ENCODE peak calls at places on chromosome 18, in nine cellular contexts. Z, Q, G, M, N, S, B, O and K are unnamed samples. For H3K27me3, the result is how much of the 10 kb centered on the place peaks cover.

GRCh38 chr18:68263481-68263880 is 451.4 kb downstream of the TMX3 start:
- DNase-seq in S (no peak), B (no peak), N (no peak), M (no peak), Z (no peak), Q (no peak), O (no peak), G (no peak), K (no peak)

GRCh38 chr18:61735564-61736102 is 157.2 kb downstream of the RNF152 start:
- DNase-seq in N (no peak), G (no peak), Q (no peak), S (no peak), Z (no peak), B (no peak), O (no peak), M (no peak), K (no peak)

GRCh38 chr18:62069556-62069955 is 117.3 kb downstream of the PIGN start:
- DNase-seq in G (no peak), B (no peak), N (no peak), O (no peak), Z (no peak), S (no peak), M (no peak), Q (no peak), K (no peak)

GRCh38 chr18:78875268-78875997 is 104.2 kb upstream of the SALL3 start:
- DNase-seq in S (no peak), M (peak), B (peak), Q (peak), O (no peak), G (no peak), Z (no peak), N (no peak), K (no peak)

GRCh38 chr18:50709215-50709614 is 110.6 kb downstream of the MRO start:
- DNase-seq in N (no peak), M (no peak), G (no peak), Z (no peak), Q (no peak), O (no peak), S (no peak), B (no peak), K (no peak)

GRCh38 chr18:78733762-78734613 is 245.6 kb upstream of the SALL3 start:
- DNase-seq in Q (no peak), B (no peak), G (no peak), M (no peak), S (no peak), N (no peak), Z (no peak), O (no peak), K (peak)

GRCh38 chr18:50518787-50519520 is 40.9 kb upstream of the MAPK4 start:
- DNase-seq in B (no peak), G (no peak), N (no peak), O (no peak), S (no peak), M (no peak), Q (no peak), Z (no peak), K (no peak)

GRCh38 chr18:3596324-3597158 is 146.6 kb downstream of the TGIF1 start:
- DNase-seq in N (no peak), O (peak), B (peak), Z (peak), Q (peak), G (no peak), M (peak), S (no peak), K (peak)

GRCh38 chr18:79506191-79507075 is 110.7 kb downstream of the NFATC1 start:
- DNase-seq in O (peak), Q (no peak), Z (peak), B (no peak), S (peak), G (no peak), N (peak), M (no peak), K (no peak)

GRCh38 chr18:11880586-11881304 is 27.4 kb downstream of the MPPE1 start:
- DNase-seq in O (no peak), Q (no peak), B (peak), N (peak), Z (no peak), G (no peak), M (no peak), S (peak), K (no peak)

GRCh38 chr18:45719106-45719505 is 4.9 kb upstream of the SLC14A1 start:
- DNase-seq in B (no peak), O (no peak), N (no peak), Z (no peak), G (no peak), Q (no peak), S (no peak), M (no peak), K (no peak)

GRCh38 chr18:60570172-60570571 is 197.6 kb upstream of the MC4R start:
- DNase-seq in M (no peak), N (no peak), Z (no peak), S (no peak), G (no peak), B (no peak), Q (no peak), O (no peak), K (no peak)

GRCh38 chr18:62420151-62420512 is 95.0 kb downstream of the TNFRSF11A start:
- DNase-seq in G (no peak), O (no peak), S (no peak), M (peak), N (no peak), B (peak), Q (no peak), Z (no peak), K (no peak)

GRCh38 chr18:5993938-5994337 is 98.6 kb upstream of the TMEM200C start:
- DNase-seq in S (no peak), B (no peak), M (no peak), Z (no peak), G (no peak), Q (no peak), N (no peak), O (no peak), K (no peak)

GRCh38 chr18:66971951-66972350 is 368.1 kb upstream of the CDH19 start:
- DNase-seq in Z (no peak), N (no peak), O (no peak), Q (peak), G (no peak), M (no peak), B (no peak), S (no peak), K (no peak)

GRCh38 chr18:60277855-60278480 is 94.6 kb downstream of the MC4R start:
- DNase-seq in G (no peak), Z (no peak), M (no peak), B (no peak), Q (no peak), O (no peak), N (no peak), S (no peak), K (no peak)

GRCh38 chr18:26133652-26134051 is at the start of gene PSMA8:
- DNase-seq in G (no peak), S (no peak), B (no peak), O (no peak), M (no peak), Z (no peak), N (peak), Q (no peak), K (no peak)

GRCh38 chr18:66344227-66344626 is 259.7 kb downstream of the CDH19 start:
- DNase-seq in B (no peak), N (no peak), Z (no peak), M (no peak), S (no peak), O (no peak), Q (no peak), G (no peak), K (no peak)

GRCh38 chr18:12008842-12009580 is 27.7 kb downstream of the IMPA2 start:
- DNase-seq in O (peak), Q (no peak), G (no peak), N (no peak), S (no peak), M (peak), B (no peak), Z (no peak), K (no peak)

GRCh38 chr18:55473078-55473477 is 114.9 kb downstream of the TCF4 start:
- DNase-seq in O (no peak), Z (no peak), G (no peak), M (no peak), B (no peak), N (no peak), Q (no peak), S (no peak), K (no peak)

GRCh38 chr18:58567453-58568196 is 61.3 kb downstream of the ALPK2 start:
- DNase-seq in N (no peak), Z (no peak), M (peak), O (no peak), B (no peak), Q (no peak), S (peak), G (no peak), K (no peak)

GRCh38 chr18:42425025-42425424 is 470.0 kb downstream of the PIK3C3 start:
- DNase-seq in S (no peak), M (no peak), O (no peak), N (no peak), G (no peak), Q (no peak), Z (no peak), B (no peak), K (no peak)

GRCh38 chr18:25349926-25350560 is 1.9 kb downstream of the ZNF521 start:
- DNase-seq in N (peak), Z (peak), S (peak), M (no peak), O (peak), Q (peak), G (no peak), B (no peak), K (no peak)

GRCh38 chr18:33818145-33818544 is 240.1 kb downstream of the ASXL3 start:
- DNase-seq in Z (no peak), G (no peak), S (no peak), N (no peak), O (no peak), M (no peak), B (no peak), Q (no peak), K (no peak)

GRCh38 chr18:7720395-7720794 is 153.3 kb downstream of the PTPRM start:
- DNase-seq in Z (no peak), O (no peak), G (no peak), Q (no peak), S (no peak), N (no peak), M (no peak), B (no peak), K (no peak)

GRCh38 chr18:5772271-5772670 is 123.1 kb downstream of the TMEM200C start:
- DNase-seq in Q (no peak), M (no peak), N (no peak), S (no peak), G (no peak), Z (no peak), B (no peak), O (peak), K (no peak)

GRCh38 chr18:50038448-50038847 is 156.5 kb downstream of the MYO5B start:
- DNase-seq in Z (no peak), N (no peak), O (no peak), B (no peak), Q (no peak), M (no peak), G (no peak), S (no peak), K (no peak)

GRCh38 chr18:55523001-55523400 is 65.0 kb downstream of the TCF4 start:
- DNase-seq in Z (no peak), Q (no peak), O (no peak), N (no peak), M (no peak), G (no peak), B (no peak), S (no peak), K (no peak)

GRCh38 chr18:3814840-3815239 is 364.9 kb downstream of the TGIF1 start:
- DNase-seq in B (no peak), G (no peak), Q (no peak), N (no peak), O (no peak), Z (no peak), S (no peak), M (no peak), K (no peak)

GRCh38 chr18:53819174-53819573 is 405.3 kb downstream of the MBD2 start:
- DNase-seq in O (no peak), M (no peak), N (no peak), G (no peak), Q (no peak), B (no peak), Z (no peak), S (no peak), K (no peak)

GRCh38 chr18:47748093-47748796 is 182.2 kb downstream of the SMAD2 start:
- DNase-seq in S (no peak), B (no peak), M (no peak), O (no peak), N (no peak), Z (no peak), Q (no peak), G (no peak), K (peak)

GRCh38 chr18:8326763-8327394 is 282.4 kb upstream of the RAB12 start:
- DNase-seq in S (no peak), Z (no peak), O (no peak), Q (peak), B (no peak), M (no peak), N (no peak), G (no peak), K (no peak)

GRCh38 chr18:10424576-10425314 is 29.7 kb upstream of the APCDD1 start:
- DNase-seq in S (no peak), G (no peak), M (no peak), N (no peak), Z (peak), Q (no peak), O (no peak), B (no peak), K (no peak)

GRCh38 chr18:6543330-6543908 is 128.7 kb upstream of the L3MBTL4 start:
- DNase-seq in O (no peak), Z (no peak), B (no peak), G (no peak), M (peak), N (no peak), S (no peak), Q (peak), K (no peak)

GRCh38 chr18:9082763-9083510 is 19.6 kb upstream of the NDUFV2 start:
- DNase-seq in G (peak), M (no peak), O (no peak), S (no peak), B (no peak), N (no peak), Q (no peak), Z (no peak), K (no peak)

GRCh38 chr18:22229456-22230124 is 60.2 kb downstream of the GATA6 start:
- DNase-seq in Z (no peak), N (no peak), Q (no peak), G (no peak), S (no peak), O (no peak), B (no peak), M (no peak), K (no peak)

GRCh38 chr18:46140173-46140572 is 36.0 kb downstream of the HAUS1 start:
- DNase-seq in M (no peak), N (no peak), Q (no peak), O (no peak), B (no peak), Z (no peak), S (no peak), G (no peak), K (no peak)

GRCh38 chr18:8800876-8801262 is 95.5 kb downstream of the MTCL1 start:
- DNase-seq in M (no peak), S (no peak), Q (no peak), O (no peak), N (no peak), B (no peak), Z (no peak), G (no peak), K (no peak)

GRCh38 chr18:79508565-79509535 is 113.1 kb downstream of the NFATC1 start:
- DNase-seq in M (no peak), O (peak), G (no peak), S (peak), B (no peak), N (peak), Z (peak), Q (no peak), K (no peak)

GRCh38 chr18:46297621-46298020 is 193.4 kb downstream of the HAUS1 start:
- DNase-seq in N (no peak), M (no peak), Q (no peak), B (no peak), O (no peak), S (no peak), G (no peak), Z (no peak), K (no peak)

GRCh38 chr18:75344161-75344560 is 83.3 kb downstream of the SMIM21 start:
- DNase-seq in O (no peak), Q (no peak), S (no peak), M (no peak), B (no peak), G (no peak), Z (no peak), N (no peak), K (no peak)
- H3K27me3 ChIP-seq in O (under half), Q (under half), S (under half), M (under half), B (under half), G (under half), Z (under half), N (under half), K (under half)

GRCh38 chr18:23745366-23745765 is 56.1 kb downstream of the LAMA3 start:
- DNase-seq in N (no peak), Q (no peak), G (no peak), O (no peak), M (no peak), Z (no peak), S (no peak), B (no peak), K (no peak)

GRCh38 chr18:23740105-23740830 is 51.0 kb downstream of the LAMA3 start:
- DNase-seq in Z (no peak), O (no peak), G (no peak), S (no peak), B (no peak), M (no peak), N (no peak), Q (no peak), K (no peak)

GRCh38 chr18:23746851-23747250 is 57.6 kb downstream of the LAMA3 start:
- DNase-seq in N (no peak), S (no peak), B (no peak), Z (no peak), M (no peak), O (no peak), G (no peak), Q (no peak), K (no peak)

GRCh38 chr18:23738575-23738974 is 49.3 kb downstream of the LAMA3 start:
- DNase-seq in M (no peak), Q (no peak), S (no peak), Z (no peak), O (no peak), G (no peak), B (no peak), N (no peak), K (no peak)

DNA sequence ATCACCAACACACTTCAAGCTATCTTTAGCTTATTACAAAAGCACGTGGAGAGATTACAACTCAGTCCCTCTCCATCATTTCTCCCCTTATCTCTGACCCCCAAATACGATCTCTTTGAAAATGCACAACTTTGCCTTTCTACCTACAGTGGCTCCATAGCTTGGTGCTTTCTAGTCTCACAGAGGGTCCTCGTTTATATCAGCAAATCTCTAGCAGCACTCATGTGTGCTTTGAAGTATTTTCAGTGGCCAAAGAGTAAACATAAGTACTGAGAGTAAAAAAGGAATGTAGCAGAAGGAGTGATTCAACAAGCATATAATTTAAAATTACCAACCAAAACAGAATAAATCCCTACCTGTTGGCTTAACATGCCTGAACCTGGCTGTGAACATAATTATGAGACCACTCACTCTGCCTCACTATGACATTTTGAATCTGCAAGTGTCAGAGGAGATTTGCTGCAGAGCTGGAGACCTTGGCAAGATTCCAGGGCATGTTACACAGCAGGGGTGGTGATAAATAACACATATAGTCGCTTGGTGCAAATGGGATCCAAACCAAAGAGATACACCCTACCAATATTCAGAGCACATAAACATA is 54.6 kb downstream of the LAMA3 start:
- DNase-seq in N (no peak), G (no peak), M (no peak), S (no peak), Z (no peak), Q (no peak), B (no peak), O (no peak), K (no peak)
- TF ChIP-seq EP300 in N (no peak), G (no peak), M (no peak), S (no peak), Z (no peak), Q (no peak), B (no peak), O (no peak), K (no peak)

DNA sequence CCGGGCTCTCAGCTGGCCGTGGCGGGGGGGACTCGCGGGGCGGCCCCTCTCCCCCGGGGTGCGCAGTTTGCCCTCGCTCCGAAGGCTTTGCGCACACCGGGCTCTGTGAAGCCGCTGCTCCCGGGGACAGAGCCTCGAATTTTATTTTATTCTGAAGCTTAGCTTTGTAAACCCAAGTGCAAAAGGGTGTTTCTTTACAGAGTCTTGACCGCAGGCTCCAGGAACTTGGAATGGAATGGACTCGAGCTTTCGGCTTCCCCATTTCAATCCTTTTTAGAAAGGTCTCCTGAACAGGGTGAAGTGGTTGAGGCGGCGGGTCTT is 2.0 kb downstream of the GALR1 start:
- DNase-seq in M (no peak), Q (no peak), G (no peak), B (no peak), Z (no peak), N (no peak), S (no peak), O (no peak), K (no peak)
- H3K27me3 ChIP-seq in M (under half), Q (under half), G (under half), B (under half), Z (under half), N (under half), S (under half), O (under half), K (half or more)

DNA sequence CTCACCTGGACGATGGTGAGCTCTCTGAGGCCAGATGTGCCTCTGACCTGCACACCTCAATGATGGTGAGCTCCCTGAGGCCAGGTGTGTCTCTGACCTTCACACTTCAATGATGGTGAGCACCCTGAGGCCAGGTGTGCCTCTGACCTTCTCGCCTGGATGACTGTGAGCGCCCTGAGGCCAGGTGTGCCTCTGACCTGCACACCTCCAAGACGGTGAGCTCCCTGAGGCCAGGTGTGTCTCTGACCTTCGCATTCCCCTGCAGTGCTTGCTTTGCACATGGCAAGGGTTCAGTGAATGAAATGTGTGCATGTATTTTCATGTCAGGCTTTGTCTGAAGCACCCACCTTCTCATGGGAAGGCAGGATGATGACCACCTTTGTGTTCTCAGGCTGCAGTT is 95.5 kb downstream of the PTGR3 start:
- DNase-seq in S (peak), Q (no peak), B (no peak), M (no peak), Z (no peak), G (no peak), O (no peak), N (no peak), K (no peak)
- TF ChIP-seq EP300 in S (no peak), Q (no peak), B (no peak), M (no peak), Z (no peak), G (no peak), O (no peak), N (no peak), K (no peak)

GRCh38 chr18:13835202-13835601 is 11.3 kb downstream of the MC5R start:
- DNase-seq in M (no peak), O (no peak), B (no peak), Z (no peak), S (no peak), G (no peak), Q (no peak), N (no peak), K (no peak)
- H3K27me3 ChIP-seq in M (under half), O (under half), B (under half), Z (under half), S (under half), G (under half), Q (half or more), N (under half), K (under half)